ENCODE peak calls at places on chromosomes 12 and 14, in five cellular contexts. D is stimulated activated CD8-positive, alpha-beta memory T cell treated with anti-CD3 and anti-CD28 coated beads, Interleukin-4, amount 100 ng/mL, for 4 hours; Q is epithelial cell of proximal tubule; W is stimulated activated CD4-positive, alpha-beta T cell treated with anti-CD3 and anti-CD28 coated beads, Interleukin-2, amount 100 ng/mL, for 48 hours; A is H9. Y is an unnamed sample.

GRCh38 chr12:101021911-101022388 is 188.1 kb downstream of the SLC5A8 start:
- DNase-seq in W (no peak), A (no peak), D (no peak), Q (peak; percentile 93), Y (no peak)

GRCh38 chr12:115737895-115738294 is 539.6 kb downstream of the MED13L start:
- DNase-seq in W (no peak), A (no peak), D (no peak), Q (no peak), Y (no peak)

GRCh38 chr12:27651201-27651600 is 45.0 kb upstream of the REP15 start:
- DNase-seq in Q (no peak), D (no peak), W (no peak), A (no peak), Y (no peak)

GRCh38 chr14:34029921-34030334 is 79.1 kb upstream of the EGLN3 start:
- DNase-seq in W (no peak), Q (no peak), D (no peak), A (peak; percentile 36), Y (no peak)

GRCh38 chr12:108231909-108232434 is 102.9 kb downstream of the WSCD2 start:
- DNase-seq in Q (no peak), D (no peak), W (no peak), A (no peak), Y (no peak)

GRCh38 chr12:118015944-118016343 is 559 bp upstream of the RFC5 start:
- DNase-seq in Q (no peak), D (no peak), W (no peak), A (no peak), Y (no peak)

GRCh38 chr14:103520657-103521437 is 1.8 kb downstream of the CKB start:
- DNase-seq in A (peak; percentile 81), W (peak; percentile 30), D (peak; percentile 46), Q (no peak), Y (no peak)

GRCh38 chr12:77133566-77133965 is 68.2 kb upstream of the E2F7 start:
- DNase-seq in W (no peak), Q (no peak), A (peak; percentile 71), D (no peak), Y (no peak)

GRCh38 chr14:57058319-57058718 is 210.4 kb downstream of the EXOC5 start:
- DNase-seq in Q (no peak), W (no peak), A (no peak), D (no peak), Y (no peak)

GRCh38 chr12:45458854-45459807 is 243.2 kb downstream of the ANO6 start:
- DNase-seq in A (no peak), D (no peak), Q (no peak), W (no peak), Y (no peak)

GRCh38 chr12:50546441-50547318 is 41.9 kb downstream of the DIP2B start:
- DNase-seq in Q (no peak), D (no peak), A (no peak), W (no peak), Y (no peak)

GRCh38 chr12:105846331-105846730 is 292.4 kb downstream of the NUAK1 start:
- DNase-seq in A (no peak), Q (no peak), W (no peak), D (no peak), Y (no peak)

GRCh38 chr14:95303552-95303951 is 16.2 kb downstream of the CLMN start:
- DNase-seq in A (no peak), D (no peak), W (no peak), Q (no peak), Y (no peak)

GRCh38 chr14:67491285-67491684 is 2.8 kb upstream of the TMEM229B start:
- DNase-seq in W (no peak), D (no peak), Q (no peak), A (no peak), Y (no peak)

GRCh38 chr12:46218509-46219095 is 50.2 kb downstream of the SLC38A1 start:
- DNase-seq in A (no peak), W (no peak), D (no peak), Q (no peak), Y (no peak)

GRCh38 chr14:99157676-99158075 is 114.3 kb downstream of the BCL11B start:
- DNase-seq in D (no peak), W (no peak), Q (no peak), A (no peak), Y (no peak)

GRCh38 chr12:46450279-46450748 is 77.7 kb upstream of the SLC38A2 start:
- DNase-seq in W (no peak), A (no peak), D (no peak), Q (no peak), Y (no peak)

GRCh38 chr14:59727073-59727661 is 143.4 kb downstream of the RTN1 start:
- DNase-seq in D (no peak), Q (no peak), A (no peak), W (no peak), Y (no peak)